ENCODE peak calls at places on chromosomes 5 and 9, in eight cellular contexts. L is HEK293T; Q is NCI-H1105 treated with DMSO at 0.1 percent for 48 hours; N is activated CD8-positive, alpha-beta T cell treated with anti-CD3 and anti-CD28 coated beads for 36 hours; G is colonic mucosa; Z is effector memory CD4-positive, alpha-beta T cell; O is NCI-H460; T is activated CD4-positive, alpha-beta T cell treated with anti-CD3 and anti-CD28 coated beads, Interleukin-2, amount 50 U/mL, for 1 hour. R is an unnamed sample.

GRCh38 chr5:84403773-84404172 is 19.1 kb upstream of the EDIL3 start:
- DNase-seq in L (no peak), Q (no peak), N (no peak), G (no peak), Z (no peak), O (no peak), T (no peak), R (peak)

GRCh38 chr9:14205463-14205862 is 108.5 kb downstream of the NFIB start:
- DNase-seq in L (no peak), Q (peak), N (no peak), G (no peak), Z (no peak), O (no peak), T (no peak), R (no peak)

GRCh38 chr5:93600409-93601052 is 17.5 kb downstream of the NR2F1 start:
- DNase-seq in L (peak), Q (no peak), N (no peak), G (no peak), Z (no peak), O (no peak), T (no peak), R (no peak)

GRCh38 chr9:72155282-72155677 is 6.0 kb downstream of the GDA start:
- DNase-seq in L (no peak), Q (no peak), N (no peak), G (no peak), Z (no peak), O (no peak), T (no peak), R (no peak)

GRCh38 chr9:72932669-72933068 is 20.2 kb downstream of the ALDH1A1 start:
- DNase-seq in L (no peak), Q (no peak), N (no peak), G (no peak), Z (no peak), O (no peak), T (no peak), R (no peak)

GRCh38 chr5:2300421-2300820 is 417.7 kb upstream of the IRX4 start:
- DNase-seq in L (no peak), Q (no peak), N (no peak), G (no peak), Z (no peak), O (no peak), T (no peak), R (no peak)

GRCh38 chr5:103362211-103362610 is 103.6 kb downstream of the MACIR start:
- DNase-seq in L (no peak), Q (no peak), N (no peak), G (no peak), Z (no peak), O (no peak), T (no peak), R (no peak)

GRCh38 chr5:172234031-172234430 is 40.1 kb downstream of the EFCAB9 start:
- DNase-seq in L (no peak), Q (no peak), N (no peak), G (no peak), Z (no peak), O (no peak), T (no peak), R (no peak)

GRCh38 chr5:759111-759741 is 25.3 kb downstream of the ZDHHC11B start:
- DNase-seq in L (no peak), Q (no peak), N (peak), G (peak), Z (peak), O (no peak), T (peak), R (no peak)

GRCh38 chr5:176979669-176980068 is 26.9 kb downstream of the UIMC1 start:
- DNase-seq in L (no peak), Q (no peak), N (no peak), G (no peak), Z (no peak), O (no peak), T (no peak), R (no peak)

GRCh38 chr5:142671801-142672200 is 14.1 kb downstream of the FGF1 start:
- DNase-seq in L (no peak), Q (no peak), N (no peak), G (no peak), Z (no peak), O (no peak), T (no peak), R (no peak)

GRCh38 chr5:124755565-124755964 is 9.1 kb upstream of the ZNF608 start:
- DNase-seq in L (peak), Q (no peak), N (no peak), G (no peak), Z (no peak), O (no peak), T (no peak), R (no peak)

GRCh38 chr9:18923167-18923566 is 109.8 kb downstream of the SAXO1 start:
- DNase-seq in L (no peak), Q (no peak), N (no peak), G (no peak), Z (no peak), O (no peak), T (no peak), R (no peak)

GRCh38 chr9:12723409-12724028 is 30.3 kb downstream of the TYRP1 start:
- DNase-seq in L (no peak), Q (peak), N (no peak), G (peak), Z (no peak), O (no peak), T (no peak), R (peak)

GRCh38 chr9:3708751-3709150 is 182.9 kb upstream of the RFX3 start:
- DNase-seq in L (no peak), Q (peak), N (no peak), G (no peak), Z (no peak), O (no peak), T (no peak), R (no peak)

GRCh38 chr5:172683696-172684464 is 42.8 kb downstream of the NEURL1B start:
- DNase-seq in L (no peak), Q (no peak), N (peak), G (no peak), Z (peak), O (no peak), T (peak), R (no peak)

GRCh38 chr9:116212986-116213672 is 59.5 kb downstream of the PAPPA start:
- DNase-seq in L (no peak), Q (no peak), N (no peak), G (no peak), Z (no peak), O (no peak), T (no peak), R (no peak)

GRCh38 chr9:76562511-76562911 is 103.5 kb downstream of the GCNT1 start:
- DNase-seq in L (no peak), Q (no peak), N (no peak), G (no peak), Z (no peak), O (no peak), T (no peak), R (no peak)

GRCh38 chr9:27665121-27665520 is 91.8 kb upstream of the C9orf72 start:
- DNase-seq in L (no peak), Q (no peak), N (no peak), G (peak), Z (no peak), O (no peak), T (no peak), R (peak)

GRCh38 chr9:4894076-4894475 is 91.0 kb upstream of the JAK2 start:
- DNase-seq in L (no peak), Q (no peak), N (no peak), G (no peak), Z (no peak), O (no peak), T (no peak), R (no peak)

GRCh38 chr9:137689745-137690529 is 71.1 kb downstream of the EHMT1 start:
- DNase-seq in L (no peak), Q (no peak), N (no peak), G (no peak), Z (no peak), O (peak), T (no peak), R (no peak)

R was measured in LoVo.